ENCODE peak calls at places on chromosomes 4 and X, in five cellular contexts. K is heart left ventricle, J is caudate nucleus, W is tibial nerve, T is coronary artery. E is an unnamed sample.

GRCh38 chr4:101264993-101265815 is 82.1 kb downstream of the PPP3CA start:
- DNase-seq in J (no peak), W (no peak), K (no peak), T (no peak), E (no peak)

GRCh38 chr4:2441393-2442174 is 22.8 kb downstream of the CFAP99 start:
- DNase-seq in J (no peak), T (no peak), W (peak; percentile 22), K (peak; percentile 62), E (peak; percentile 81)

GRCh38 chrX:106919932-106920452 is at the start of gene CLDN2:
- DNase-seq in K (no peak), W (no peak), J (no peak), T (no peak), E (no peak)

GRCh38 chrX:9310596-9310995 is 154.3 kb upstream of the TBL1X start:
- DNase-seq in W (no peak), J (no peak), T (no peak), K (no peak), E (no peak)

GRCh38 chrX:153304988-153305736 is 16.4 kb downstream of the PNMA6F start:
- DNase-seq in W (no peak), J (no peak), K (no peak), T (peak; percentile 47), E (no peak)

GRCh38 chr4:18512718-18513117 is 491.2 kb upstream of the LCORL start:
- DNase-seq in T (no peak), K (no peak), W (no peak), J (no peak), E (no peak)

GRCh38 chr4:5865896-5866599 is 26.8 kb downstream of the CRMP1 start:
- DNase-seq in J (no peak), W (no peak), T (no peak), K (no peak), E (no peak)

GRCh38 chr4:22695011-22695410 is 2.3 kb downstream of the GBA3 start:
- DNase-seq in W (no peak), T (no peak), K (no peak), J (no peak), E (no peak)

GRCh38 chrX:140439455-140439854 is 65.4 kb downstream of the SOX3 start:
- DNase-seq in T (no peak), K (peak; percentile 34), W (no peak), J (peak; percentile 0), E (peak; percentile 43)

GRCh38 chr4:73707918-73708577 is 32.3 kb upstream of the CXCL8 start:
- DNase-seq in W (no peak), T (peak; percentile 78), K (peak; percentile 74), J (no peak), E (no peak)

GRCh38 chr4:127249066-127249766 is 383.5 kb upstream of the INTU start:
- DNase-seq in K (no peak), J (no peak), W (no peak), T (no peak), E (no peak)

GRCh38 chr4:143587703-143588102 is 74.2 kb downstream of the SMARCA5 start:
- DNase-seq in W (peak; percentile 9), T (no peak), K (no peak), J (no peak), E (no peak)

GRCh38 chrX:93585661-93586060 is 87.7 kb downstream of the NAP1L3 start:
- DNase-seq in W (no peak), T (no peak), K (no peak), J (no peak), E (no peak)

GRCh38 chr4:5462254-5462835 is 246.0 kb downstream of the EVC2 start:
- DNase-seq in T (no peak), J (no peak), W (no peak), K (no peak), E (no peak)

GRCh38 chr4:32830160-32830559 is 2110.0 kb downstream of the PCDH7 start:
- DNase-seq in T (no peak), W (no peak), J (no peak), K (no peak), E (no peak)

GRCh38 chr4:145540235-145540634 is 58.6 kb downstream of the SMAD1 start:
- DNase-seq in W (no peak), J (no peak), K (no peak), T (no peak), E (no peak)

GRCh38 chr4:114019972-114020358 is 40.5 kb upstream of the ARSJ start:
- DNase-seq in T (no peak), W (no peak), K (no peak), J (no peak), E (no peak)

GRCh38 chr4:7048642-7049041 is 5.5 kb downstream of the TADA2B start:
- DNase-seq in J (no peak), K (peak; percentile 5), T (no peak), W (no peak), E (no peak)

GRCh38 chr4:7049295-7049694 is 6.1 kb downstream of the TADA2B start:
- DNase-seq in J (no peak), W (no peak), T (no peak), K (peak; percentile 8), E (no peak)

GRCh38 chr4:7045961-7046921 is 3.1 kb downstream of the TADA2B start:
- DNase-seq in W (no peak), K (peak; percentile 14), J (no peak), T (no peak), E (no peak)

GRCh38 chr4:7045553-7045952 is 2.4 kb downstream of the TADA2B start:
- DNase-seq in T (no peak), W (no peak), K (peak; percentile 3), J (no peak), E (no peak)

DNA sequence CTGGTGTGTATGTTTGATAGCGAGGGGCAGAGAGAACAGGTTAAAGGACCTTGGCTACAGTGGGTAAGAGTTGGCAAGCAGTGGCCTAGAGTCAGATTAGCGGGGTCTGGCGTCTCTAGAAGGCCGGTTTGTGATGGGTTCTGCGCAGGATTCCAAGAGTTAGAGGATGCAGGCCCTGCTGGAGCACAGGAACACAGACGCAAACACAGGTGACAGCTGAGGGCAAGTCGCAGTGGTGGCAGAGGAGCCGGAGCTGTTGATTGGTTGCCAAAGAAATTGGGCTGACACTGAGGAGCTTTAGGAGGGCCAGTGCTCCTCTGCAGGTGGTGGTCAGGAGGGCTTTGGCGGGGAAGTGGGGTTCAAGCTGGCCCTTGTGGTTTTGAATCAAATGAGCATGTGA is 3.8 kb downstream of the TADA2B start:
- DNase-seq in K (peak; percentile 20), J (no peak), W (no peak), T (no peak), E (no peak)
- H3K27ac ChIP-seq in K (no peak overlapping the region), J (no peak overlapping the region), W (no peak overlapping the region), T (no peak overlapping the region), E (peak overlapping the region; percentile 92)

GRCh38 chr4:13992975-13993495 is 365.5 kb upstream of the BOD1L1 start:
- DNase-seq in W (no peak), T (no peak), K (no peak), J (no peak), E (no peak)
- H3K27ac ChIP-seq in W (no peak overlapping the region), T (no peak overlapping the region), K (no peak overlapping the region), J (no peak overlapping the region), E (peak overlapping the region; percentile 36)

DNA sequence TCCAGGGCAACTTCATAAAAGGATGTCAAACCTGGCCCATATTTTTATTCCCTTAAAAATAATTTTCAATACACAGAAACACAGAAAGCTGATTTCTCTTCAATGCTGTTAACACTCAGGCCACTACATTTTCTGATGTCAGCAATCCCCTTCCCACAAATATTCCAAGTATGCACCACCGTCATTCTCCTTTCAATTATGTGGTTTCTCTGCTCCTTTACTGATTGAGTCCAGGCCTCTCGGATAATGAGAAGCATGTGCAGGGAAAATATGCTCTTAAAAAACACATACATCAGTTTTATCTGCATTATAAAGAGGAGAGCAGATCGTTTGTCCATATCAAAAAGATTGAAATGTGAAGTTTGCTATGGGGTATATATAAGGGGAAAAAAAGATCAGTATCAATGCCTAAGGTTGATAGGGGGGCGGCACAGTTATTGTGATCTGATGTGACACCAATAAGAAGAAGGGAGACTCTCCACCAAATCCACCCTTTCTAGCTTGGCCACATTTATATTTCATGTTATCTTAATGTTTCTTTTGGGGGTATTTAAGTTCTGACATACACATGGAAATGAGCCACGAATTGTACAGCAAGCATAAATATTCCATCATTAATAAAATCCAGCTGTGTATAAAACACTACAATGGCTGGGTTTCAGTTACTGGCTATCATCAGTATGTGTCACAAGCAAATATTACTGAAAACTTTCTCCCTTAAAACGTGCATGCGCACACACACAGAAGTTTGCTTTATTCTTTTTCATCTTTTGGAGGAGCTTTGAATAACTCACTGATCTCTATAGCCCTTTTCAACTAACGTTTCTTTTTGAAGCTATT is 6.4 kb downstream of the AMOT start:
- DNase-seq in T (no peak), W (no peak), J (no peak), K (no peak), E (no peak)
- H3K27ac ChIP-seq in T (no peak overlapping the region), W (no peak overlapping the region), J (no peak overlapping the region), K (no peak overlapping the region), E (no peak overlapping the region)

GRCh38 chr4:184351560-184352451 is 122.5 kb downstream of the IRF2 start:
- DNase-seq in J (no peak), T (no peak), W (no peak), K (no peak), E (no peak)
- H3K27ac ChIP-seq in J (no peak overlapping the region), T (no peak overlapping the region), W (no peak overlapping the region), K (no peak overlapping the region), E (no peak overlapping the region)

DNA sequence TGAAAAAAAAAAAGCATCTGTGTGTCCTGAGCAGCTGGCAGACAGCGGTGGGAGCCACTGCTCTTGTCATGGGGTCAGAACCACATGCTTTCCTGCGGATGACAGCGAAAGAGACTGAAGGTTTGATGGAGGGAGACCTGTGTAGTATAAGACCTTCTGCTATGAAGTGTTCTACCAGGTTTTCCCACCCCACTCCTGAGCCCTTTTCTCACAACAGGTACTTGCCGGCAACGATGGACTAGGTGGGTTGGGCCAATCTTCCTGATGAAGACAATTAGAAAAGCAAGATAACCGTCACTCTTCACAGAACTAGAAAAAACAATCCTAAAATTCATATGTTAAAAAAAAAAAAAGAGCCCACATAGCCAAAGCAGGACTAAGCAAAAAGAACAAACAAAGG is 107.3 kb downstream of the AFAP1 start:
- DNase-seq in W (no peak), J (no peak), T (no peak), K (no peak), E (no peak)
- H3K27ac ChIP-seq in W (no peak overlapping the region), J (no peak overlapping the region), T (peak overlapping the region; percentile 84), K (peak overlapping the region; percentile 96), E (no peak overlapping the region)

GRCh38 chr4:85233516-85233915 is 241.4 kb upstream of the ARHGAP24 start:
- DNase-seq in W (no peak), J (no peak), K (no peak), T (no peak), E (no peak)
- H3K27ac ChIP-seq in W (no peak overlapping the region), J (no peak overlapping the region), K (no peak overlapping the region), T (no peak overlapping the region), E (no peak overlapping the region)

GRCh38 chr4:138948918-138949317 is 66.7 kb upstream of the NOCT start:
- DNase-seq in J (no peak), K (no peak), T (no peak), W (no peak), E (no peak)
- H3K27ac ChIP-seq in J (no peak overlapping the region), K (no peak overlapping the region), T (no peak overlapping the region), W (no peak overlapping the region), E (no peak overlapping the region)

E was measured in testis.